ENCODE peak calls at places on chromosomes 7 and 10, in six cellular contexts. W, L, Z, F, M and O are unnamed samples.

GRCh38 chr7:47202146-47202768 is 379.7 kb downstream of the TNS3 start:
- DNase-seq in M (no peak), W (no peak), Z (peak; percentile 61), L (no peak), F (no peak), O (no peak)

GRCh38 chr10:60114765-60115586 is 208.6 kb upstream of the CCDC6 start:
- DNase-seq in F (peak; percentile 91), Z (peak; percentile 78), W (peak; percentile 67), L (peak; percentile 17), M (no peak), O (peak; percentile 18)

GRCh38 chr7:64887756-64888508 is 15.1 kb upstream of the ZNF273 start:
- DNase-seq in W (peak; percentile 88), L (peak; percentile 19), Z (no peak), F (no peak), M (no peak), O (no peak)

GRCh38 chr7:133367561-133367960 is 114.7 kb downstream of the EXOC4 start:
- DNase-seq in M (no peak), F (no peak), Z (no peak), W (no peak), L (no peak), O (no peak)

GRCh38 chr10:98489561-98490481 is 43.1 kb upstream of the HPS1 start:
- DNase-seq in W (no peak), M (no peak), Z (peak; percentile 61), L (no peak), F (no peak), O (no peak)

GRCh38 chr10:78584266-78584665 is 484.5 kb upstream of the ZMIZ1 start:
- DNase-seq in W (no peak), Z (no peak), M (no peak), L (no peak), F (no peak), O (no peak)

GRCh38 chr10:107529350-107529749 is 364.8 kb upstream of the SORCS1 start:
- DNase-seq in L (no peak), W (no peak), F (no peak), Z (no peak), M (no peak), O (no peak)

GRCh38 chr10:69228151-69228550 is 8.0 kb downstream of the HKDC1 start:
- DNase-seq in Z (no peak), W (no peak), M (no peak), F (no peak), L (no peak), O (no peak)

GRCh38 chr7:43540463-43540862 is 42.4 kb upstream of the STK17A start:
- DNase-seq in W (no peak), F (no peak), Z (no peak), L (no peak), M (no peak), O (no peak)

GRCh38 chr7:2775785-2776184 is 68.3 kb downstream of the GNA12 start:
- DNase-seq in W (no peak), M (no peak), L (no peak), F (no peak), Z (no peak), O (no peak)

GRCh38 chr7:43394441-43395130 is 188.3 kb upstream of the STK17A start:
- DNase-seq in F (no peak), M (no peak), L (no peak), W (no peak), Z (no peak), O (no peak)